ENCODE peak calls at places on chromosomes 3 and 15, in five cellular contexts. One of them, this sample, is unnamed.

GRCh38 chr3:36595531-36595930 is 168.8 kb downstream of the DCLK3 start:
- DNase-seq in astrocyte: no peak
- DNase-seq in GM23248: no peak
- DNase-seq in IMR-90: no peak
- DNase-seq in astrocyte of the spinal cord: no peak
- DNase-seq in this sample: no peak

GRCh38 chr3:124829819-124830554 is 57.2 kb downstream of the ITGB5 start:
- DNase-seq in astrocyte: no peak
- DNase-seq in GM23248: peak; percentile 73
- DNase-seq in IMR-90: no peak
- DNase-seq in astrocyte of the spinal cord: no peak
- DNase-seq in this sample: no peak

GRCh38 chr3:14393440-14394111 is 8.8 kb upstream of the SLC6A6 start:
- DNase-seq in astrocyte: peak; percentile 33
- DNase-seq in GM23248: no peak
- DNase-seq in IMR-90: peak; percentile 41
- DNase-seq in astrocyte of the spinal cord: peak; percentile 15
- DNase-seq in this sample: peak; percentile 26

GRCh38 chr3:59065240-59065639 is 15.4 kb upstream of the CFAP20DC start:
- DNase-seq in astrocyte: no peak
- DNase-seq in GM23248: no peak
- DNase-seq in IMR-90: no peak
- DNase-seq in astrocyte of the spinal cord: no peak
- DNase-seq in this sample: no peak

GRCh38 chr3:150756491-150757059 is 6.4 kb downstream of the SIAH2 start:
- DNase-seq in astrocyte: no peak
- DNase-seq in GM23248: no peak
- DNase-seq in IMR-90: no peak
- DNase-seq in astrocyte of the spinal cord: no peak
- DNase-seq in this sample: no peak

GRCh38 chr15:63465104-63465503 is 39.3 kb upstream of the USP3 start:
- DNase-seq in astrocyte: peak; percentile 71
- DNase-seq in GM23248: peak; percentile 74
- DNase-seq in IMR-90: peak; percentile 69
- DNase-seq in astrocyte of the spinal cord: peak; percentile 52
- DNase-seq in this sample: no peak

GRCh38 chr3:37824954-37825328 is 36.7 kb upstream of the CTDSPL start:
- DNase-seq in astrocyte: no peak
- DNase-seq in GM23248: no peak
- DNase-seq in IMR-90: no peak
- DNase-seq in astrocyte of the spinal cord: no peak
- DNase-seq in this sample: no peak

GRCh38 chr3:42946050-42946449 is 33.1 kb upstream of the GASK1A start:
- DNase-seq in astrocyte: no peak
- DNase-seq in GM23248: no peak
- DNase-seq in IMR-90: no peak
- DNase-seq in astrocyte of the spinal cord: no peak
- DNase-seq in this sample: no peak

GRCh38 chr3:99503350-99503749 is 135.0 kb upstream of the COL8A1 start:
- DNase-seq in astrocyte: no peak
- DNase-seq in GM23248: peak; percentile 51
- DNase-seq in IMR-90: peak; percentile 40
- DNase-seq in astrocyte of the spinal cord: no peak
- DNase-seq in this sample: no peak

GRCh38 chr3:4805662-4806061 is 173.6 kb upstream of the BHLHE40 start:
- DNase-seq in astrocyte: no peak
- DNase-seq in GM23248: no peak
- DNase-seq in IMR-90: no peak
- DNase-seq in astrocyte of the spinal cord: no peak
- DNase-seq in this sample: no peak

GRCh38 chr3:121739902-121740301 is 9.6 kb downstream of the GOLGB1 start:
- DNase-seq in astrocyte: no peak
- DNase-seq in GM23248: no peak
- DNase-seq in IMR-90: no peak
- DNase-seq in astrocyte of the spinal cord: no peak
- DNase-seq in this sample: no peak

GRCh38 chr3:4979401-4980228 is at the start of gene BHLHE40:
- DNase-seq in astrocyte: no peak
- DNase-seq in GM23248: no peak
- DNase-seq in IMR-90: no peak
- DNase-seq in astrocyte of the spinal cord: no peak
- DNase-seq in this sample: no peak

GRCh38 chr3:73592154-73592877 is 32.4 kb downstream of the PDZRN3 start:
- DNase-seq in astrocyte: no peak
- DNase-seq in GM23248: no peak
- DNase-seq in IMR-90: no peak
- DNase-seq in astrocyte of the spinal cord: no peak
- DNase-seq in this sample: no peak

GRCh38 chr3:193788189-193788946 is 195.4 kb downstream of the OPA1 start:
- DNase-seq in astrocyte: peak; percentile 44
- DNase-seq in GM23248: peak; percentile 75
- DNase-seq in IMR-90: peak; percentile 53
- DNase-seq in astrocyte of the spinal cord: peak; percentile 68
- DNase-seq in this sample: peak; percentile 28

GRCh38 chr3:64342940-64343691 is 117.8 kb upstream of the PRICKLE2 start:
- DNase-seq in astrocyte: peak; percentile 88
- DNase-seq in GM23248: peak; percentile 83
- DNase-seq in IMR-90: peak; percentile 92
- DNase-seq in astrocyte of the spinal cord: peak; percentile 87
- DNase-seq in this sample: peak; percentile 87

GRCh38 chr3:173021547-173022185 is 119.4 kb downstream of the SPATA16 start:
- DNase-seq in astrocyte: no peak
- DNase-seq in GM23248: no peak
- DNase-seq in IMR-90: no peak
- DNase-seq in astrocyte of the spinal cord: no peak
- DNase-seq in this sample: no peak

GRCh38 chr3:48990636-48991421 is 788 bp downstream of the P4HTM start:
- DNase-seq in astrocyte: no peak
- DNase-seq in GM23248: peak; percentile 56
- DNase-seq in IMR-90: no peak
- DNase-seq in astrocyte of the spinal cord: peak; percentile 13
- DNase-seq in this sample: no peak

GRCh38 chr3:13272831-13273603 is 147.1 kb downstream of the NUP210 start:
- DNase-seq in astrocyte: no peak
- DNase-seq in GM23248: no peak
- DNase-seq in IMR-90: no peak
- DNase-seq in astrocyte of the spinal cord: no peak
- DNase-seq in this sample: no peak

GRCh38 chr3:139109271-139109670 is 64.6 kb upstream of the PRR23C start:
- DNase-seq in astrocyte: no peak
- DNase-seq in GM23248: no peak
- DNase-seq in IMR-90: no peak
- DNase-seq in astrocyte of the spinal cord: no peak
- DNase-seq in this sample: no peak

GRCh38 chr3:113531826-113532697 is at the start of gene SIDT1:
- DNase-seq in astrocyte: no peak
- DNase-seq in GM23248: peak; percentile 42
- DNase-seq in IMR-90: no peak
- DNase-seq in astrocyte of the spinal cord: peak; percentile 13
- DNase-seq in this sample: no peak

GRCh38 chr3:10470666-10471336 is 34.6 kb downstream of the ATP2B2 start:
- DNase-seq in astrocyte: no peak
- DNase-seq in GM23248: no peak
- DNase-seq in IMR-90: no peak
- DNase-seq in astrocyte of the spinal cord: no peak
- DNase-seq in this sample: no peak